ENCODE peak calls at places on chromosomes 7 and 10, in seven cellular contexts. One of them, this sample, is unnamed.
A peak's percentile ranks its signal among the peaks of the same experiment; 100 is the strongest.

GRCh38 chr10:49359349-49360231 is 36.3 kb downstream of the DRGX start:
- DNase-seq in neural crest cell: no peak
- DNase-seq in sigmoid colon: no peak
- DNase-seq in AG10803: no peak
- DNase-seq in heart right ventricle: peak; percentile 30
- DNase-seq in left lung: no peak
- DNase-seq in HFF-Myc: peak; percentile 11
- DNase-seq in this sample: peak; percentile 92

GRCh38 chr7:50661345-50662058 is 96.3 kb upstream of the DDC start:
- DNase-seq in neural crest cell: no peak
- DNase-seq in sigmoid colon: no peak
- DNase-seq in AG10803: no peak
- DNase-seq in heart right ventricle: no peak
- DNase-seq in left lung: no peak
- DNase-seq in HFF-Myc: no peak
- DNase-seq in this sample: no peak

GRCh38 chr7:151304856-151305255 is 36.8 kb upstream of the NUB1 start:
- DNase-seq in neural crest cell: no peak
- DNase-seq in sigmoid colon: no peak
- DNase-seq in AG10803: no peak
- DNase-seq in heart right ventricle: no peak
- DNase-seq in left lung: no peak
- DNase-seq in HFF-Myc: no peak
- DNase-seq in this sample: no peak

GRCh38 chr10:70891636-70892035 is 3.3 kb upstream of the PCBD1 start:
- DNase-seq in neural crest cell: no peak
- DNase-seq in sigmoid colon: no peak
- DNase-seq in AG10803: peak; percentile 22
- DNase-seq in heart right ventricle: no peak
- DNase-seq in left lung: no peak
- DNase-seq in HFF-Myc: no peak
- DNase-seq in this sample: no peak

GRCh38 chr7:40918701-40919271 is 784.0 kb downstream of the SUGCT start:
- DNase-seq in neural crest cell: no peak
- DNase-seq in sigmoid colon: no peak
- DNase-seq in AG10803: peak; percentile 83
- DNase-seq in heart right ventricle: peak; percentile 7
- DNase-seq in left lung: no peak
- DNase-seq in HFF-Myc: peak; percentile 16
- DNase-seq in this sample: no peak

GRCh38 chr10:20991526-20991925 is 94.4 kb upstream of the NEBL start:
- DNase-seq in neural crest cell: no peak
- DNase-seq in sigmoid colon: no peak
- DNase-seq in AG10803: no peak
- DNase-seq in heart right ventricle: no peak
- DNase-seq in left lung: no peak
- DNase-seq in HFF-Myc: no peak
- DNase-seq in this sample: no peak

GRCh38 chr10:116418394-116418793 is 9.3 kb upstream of the PNLIPRP3 start:
- DNase-seq in neural crest cell: no peak
- DNase-seq in sigmoid colon: no peak
- DNase-seq in AG10803: no peak
- DNase-seq in heart right ventricle: no peak
- DNase-seq in left lung: no peak
- DNase-seq in HFF-Myc: no peak
- DNase-seq in this sample: no peak

GRCh38 chr10:117135026-117135372 is 3.1 kb downstream of the VAX1 start:
- DNase-seq in neural crest cell: no peak
- DNase-seq in sigmoid colon: no peak
- DNase-seq in AG10803: no peak
- DNase-seq in heart right ventricle: no peak
- DNase-seq in left lung: no peak
- DNase-seq in HFF-Myc: no peak
- DNase-seq in this sample: no peak

GRCh38 chr10:17229967-17230682 is 2.1 kb downstream of the VIM start:
- DNase-seq in neural crest cell: peak; percentile 60
- DNase-seq in sigmoid colon: peak; percentile 91
- DNase-seq in AG10803: peak; percentile 76
- DNase-seq in heart right ventricle: peak; percentile 86
- DNase-seq in left lung: peak; percentile 91
- DNase-seq in HFF-Myc: no peak
- DNase-seq in this sample: peak; percentile 73

GRCh38 chr10:25338271-25338670 is 163.5 kb downstream of the GPR158 start:
- DNase-seq in neural crest cell: no peak
- DNase-seq in sigmoid colon: no peak
- DNase-seq in AG10803: no peak
- DNase-seq in heart right ventricle: no peak
- DNase-seq in left lung: no peak
- DNase-seq in HFF-Myc: no peak
- DNase-seq in this sample: no peak
- TF ChIP-seq CTCF in neural crest cell: no peak
- TF ChIP-seq CTCF in sigmoid colon: no peak
- TF ChIP-seq CTCF in AG10803: no peak
- TF ChIP-seq CTCF in heart right ventricle: no peak
- TF ChIP-seq CTCF in left lung: no peak
- TF ChIP-seq CTCF in HFF-Myc: no peak
- TF ChIP-seq CTCF in this sample: no peak

DNA sequence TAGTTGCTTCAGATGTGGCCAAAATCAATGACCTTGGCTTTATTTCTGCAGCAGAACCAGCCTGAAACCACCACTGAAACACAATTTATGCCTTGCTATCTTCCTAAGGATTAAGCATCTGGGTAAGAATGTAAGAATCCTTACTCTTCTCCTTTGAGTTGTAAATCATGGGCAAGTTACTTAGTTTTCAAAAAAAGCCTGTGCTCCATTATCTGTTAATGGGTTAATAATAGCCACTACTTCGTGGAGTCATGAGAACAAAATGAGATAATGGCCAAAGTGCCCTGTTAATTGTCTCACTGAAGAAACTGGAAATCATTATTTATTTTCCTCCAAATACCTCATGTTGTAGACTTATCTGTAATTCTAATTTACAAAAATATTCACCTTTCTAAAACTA is 1.9 kb upstream of the AASS start:
- DNase-seq in neural crest cell: no peak
- DNase-seq in sigmoid colon: no peak
- DNase-seq in AG10803: no peak
- DNase-seq in heart right ventricle: no peak
- DNase-seq in left lung: no peak
- DNase-seq in HFF-Myc: no peak
- DNase-seq in this sample: no peak
- TF ChIP-seq CTCF in neural crest cell: no peak
- TF ChIP-seq CTCF in sigmoid colon: no peak
- TF ChIP-seq CTCF in AG10803: no peak
- TF ChIP-seq CTCF in heart right ventricle: no peak
- TF ChIP-seq CTCF in left lung: no peak
- TF ChIP-seq CTCF in HFF-Myc: no peak
- TF ChIP-seq CTCF in this sample: no peak

GRCh38 chr10:75929630-75930161 is 498.3 kb downstream of the LRMDA start:
- DNase-seq in neural crest cell: no peak
- DNase-seq in sigmoid colon: no peak
- DNase-seq in AG10803: no peak
- DNase-seq in heart right ventricle: no peak
- DNase-seq in left lung: no peak
- DNase-seq in HFF-Myc: no peak
- DNase-seq in this sample: no peak

GRCh38 chr10:75922435-75922834 is 491.0 kb downstream of the LRMDA start:
- DNase-seq in neural crest cell: no peak
- DNase-seq in sigmoid colon: no peak
- DNase-seq in AG10803: peak; percentile 13
- DNase-seq in heart right ventricle: no peak
- DNase-seq in left lung: no peak
- DNase-seq in HFF-Myc: no peak
- DNase-seq in this sample: no peak

GRCh38 chr10:75925999-75926398 is 494.6 kb downstream of the LRMDA start:
- DNase-seq in neural crest cell: no peak
- DNase-seq in sigmoid colon: no peak
- DNase-seq in AG10803: no peak
- DNase-seq in heart right ventricle: no peak
- DNase-seq in left lung: no peak
- DNase-seq in HFF-Myc: no peak
- DNase-seq in this sample: no peak

GRCh38 chr10:75924309-75924920 is 493.0 kb downstream of the LRMDA start:
- DNase-seq in neural crest cell: no peak
- DNase-seq in sigmoid colon: no peak
- DNase-seq in AG10803: no peak
- DNase-seq in heart right ventricle: no peak
- DNase-seq in left lung: no peak
- DNase-seq in HFF-Myc: no peak
- DNase-seq in this sample: no peak

GRCh38 chr10:75926763-75927162 is 495.3 kb downstream of the LRMDA start:
- DNase-seq in neural crest cell: no peak
- DNase-seq in sigmoid colon: peak; percentile 74
- DNase-seq in AG10803: no peak
- DNase-seq in heart right ventricle: no peak
- DNase-seq in left lung: peak; percentile 43
- DNase-seq in HFF-Myc: no peak
- DNase-seq in this sample: no peak
- TF ChIP-seq CTCF in neural crest cell: no peak
- TF ChIP-seq CTCF in sigmoid colon: no peak
- TF ChIP-seq CTCF in AG10803: no peak
- TF ChIP-seq CTCF in heart right ventricle: peak; percentile 56
- TF ChIP-seq CTCF in left lung: no peak
- TF ChIP-seq CTCF in HFF-Myc: no peak
- TF ChIP-seq CTCF in this sample: no peak

GRCh38 chr7:27345164-27345887 is 102.7 kb downstream of the EVX1 start:
- DNase-seq in neural crest cell: no peak
- DNase-seq in sigmoid colon: no peak
- DNase-seq in AG10803: no peak
- DNase-seq in heart right ventricle: no peak
- DNase-seq in left lung: no peak
- DNase-seq in HFF-Myc: no peak
- DNase-seq in this sample: no peak
- TF ChIP-seq CTCF in neural crest cell: no peak
- TF ChIP-seq CTCF in sigmoid colon: no peak
- TF ChIP-seq CTCF in AG10803: no peak
- TF ChIP-seq CTCF in heart right ventricle: no peak
- TF ChIP-seq CTCF in left lung: no peak
- TF ChIP-seq CTCF in HFF-Myc: no peak
- TF ChIP-seq CTCF in this sample: no peak

This sample was measured in glutamatergic neuron.